ENCODE peak calls at places on chromosomes 7 and 10, in nine cellular contexts. H is adrenal gland; W is left ventricle myocardium inferior; C is ovary; M is kidney epithelial cell; O is mesothelial cell of epicardium; Y is DND-41; R is RWPE1; U is activated CD8-positive, alpha-beta T cell treated with anti-CD3 and anti-CD28 coated beads for 36 hours. Q is an unnamed sample.

GRCh38 chr10:33547976-33548375 is 213.5 kb upstream of the NRP1 start:
- DNase-seq in H (no peak), R (no peak), C (no peak), W (no peak), O (no peak), Y (no peak), M (no peak), U (no peak), Q (no peak)

GRCh38 chr7:159088016-159088865 is 56.4 kb downstream of the VIPR2 start:
- DNase-seq in O (no peak), R (no peak), C (no peak), W (no peak), H (no peak), Y (no peak), M (no peak), U (no peak), Q (no peak)

GRCh38 chr10:85916999-85917573 is 449.5 kb downstream of the GRID1 start:
- DNase-seq in R (no peak), O (no peak), C (no peak), U (no peak), Y (no peak), M (no peak), H (no peak), W (no peak), Q (no peak)

GRCh38 chr10:132867801-132868644 is 74.3 kb downstream of the CFAP46 start:
- DNase-seq in O (peak), Y (no peak), M (no peak), W (peak), R (no peak), H (no peak), U (no peak), C (no peak), Q (no peak)

GRCh38 chr10:107626862-107627261 is 462.4 kb upstream of the SORCS1 start:
- DNase-seq in R (no peak), W (no peak), O (no peak), C (no peak), Y (no peak), H (no peak), U (no peak), M (no peak), Q (no peak)

GRCh38 chr7:17498230-17498629 is 199.8 kb downstream of the AHR start:
- DNase-seq in U (no peak), R (no peak), M (no peak), O (no peak), Y (no peak), H (no peak), W (no peak), C (no peak), Q (no peak)

GRCh38 chr10:108360187-108360586 is 1195.7 kb upstream of the SORCS1 start:
- DNase-seq in C (no peak), H (no peak), U (no peak), R (peak), W (no peak), O (no peak), Y (no peak), M (peak), Q (no peak)

GRCh38 chr7:19919156-19920085 is 146.0 kb upstream of the TMEM196 start:
- DNase-seq in C (no peak), R (no peak), W (no peak), M (no peak), H (no peak), O (no peak), U (no peak), Y (no peak), Q (no peak)

GRCh38 chr7:77995717-77996116 is 197.1 kb downstream of the PHTF2 start:
- DNase-seq in U (peak), C (no peak), M (no peak), W (no peak), H (no peak), O (no peak), Y (no peak), R (no peak), Q (no peak)

GRCh38 chr7:41333506-41333905 is 369.4 kb downstream of the INHBA start:
- DNase-seq in H (no peak), Y (no peak), U (no peak), W (no peak), C (no peak), M (peak), R (no peak), O (no peak), Q (no peak)

GRCh38 chr7:68691261-68692216 is 906.7 kb upstream of the AUTS2 start:
- DNase-seq in W (no peak), M (peak), H (peak), O (no peak), R (no peak), C (no peak), Y (no peak), U (no peak), Q (no peak)

GRCh38 chr7:1368682-1369571 is 90.3 kb downstream of the MICALL2 start:
- DNase-seq in O (peak), H (no peak), U (peak), Y (no peak), M (no peak), W (no peak), R (peak), C (no peak), Q (peak)

GRCh38 chr10:10313099-10313875 is 704.4 kb upstream of the CELF2 start:
- DNase-seq in U (no peak), R (no peak), M (no peak), W (no peak), C (no peak), Y (no peak), O (no peak), H (no peak), Q (no peak)

GRCh38 chr10:77421576-77421975 is 216.0 kb downstream of the KCNMA1 start:
- DNase-seq in C (no peak), O (no peak), U (no peak), R (no peak), H (no peak), Y (no peak), M (no peak), W (no peak), Q (no peak)

GRCh38 chr7:142669074-142669654 is 80.1 kb upstream of the PRSS1 start:
- DNase-seq in M (no peak), W (no peak), Y (no peak), H (no peak), R (no peak), U (no peak), C (no peak), O (no peak), Q (peak)

GRCh38 chr10:77248104-77248503 is 389.5 kb downstream of the KCNMA1 start:
- DNase-seq in C (no peak), Y (no peak), U (no peak), O (no peak), R (no peak), W (no peak), H (no peak), M (no peak), Q (no peak)

GRCh38 chr7:101294039-101294831 is 27.4 kb downstream of the IFT22 start:
- DNase-seq in Y (no peak), H (no peak), C (no peak), W (no peak), U (no peak), O (no peak), R (no peak), M (no peak), Q (no peak)

GRCh38 chr10:74852406-74852805 is 26.0 kb downstream of the KAT6B start:
- DNase-seq in C (no peak), H (no peak), Y (no peak), R (peak), W (no peak), M (no peak), U (no peak), O (no peak), Q (no peak)

GRCh38 chr10:69515699-69516547 is 57.3 kb downstream of the NEUROG3 start:
- DNase-seq in C (no peak), W (peak), O (no peak), M (peak), Y (peak), U (peak), R (peak), H (peak), Q (peak)

GRCh38 chr10:90884414-90884813 is 12.6 kb downstream of the RPP30 start:
- DNase-seq in M (no peak), U (no peak), H (no peak), R (no peak), W (no peak), Y (no peak), O (no peak), C (no peak), Q (no peak)

GRCh38 chr7:24075426-24075810 is 208.6 kb upstream of the NPY start:
- DNase-seq in H (no peak), O (no peak), W (no peak), U (no peak), C (no peak), Y (no peak), R (peak), M (no peak), Q (no peak)

GRCh38 chr7:39461263-39461662 is 104.9 kb upstream of the YAE1 start:
- DNase-seq in M (no peak), R (no peak), W (no peak), O (no peak), U (no peak), C (no peak), Y (no peak), H (no peak), Q (no peak)

GRCh38 chr7:39464350-39465054 is 101.7 kb upstream of the YAE1 start:
- DNase-seq in O (no peak), H (no peak), M (no peak), Y (no peak), W (no peak), C (no peak), U (no peak), R (no peak), Q (no peak)

GRCh38 chr7:39463252-39463651 is 103.0 kb upstream of the YAE1 start:
- DNase-seq in M (no peak), C (no peak), U (no peak), R (no peak), W (no peak), H (no peak), O (no peak), Y (no peak), Q (no peak)

GRCh38 chr7:39468841-39469240 is 97.4 kb upstream of the YAE1 start:
- DNase-seq in Y (peak), M (no peak), C (no peak), R (no peak), H (no peak), W (no peak), O (no peak), U (no peak), Q (no peak)

DNA sequence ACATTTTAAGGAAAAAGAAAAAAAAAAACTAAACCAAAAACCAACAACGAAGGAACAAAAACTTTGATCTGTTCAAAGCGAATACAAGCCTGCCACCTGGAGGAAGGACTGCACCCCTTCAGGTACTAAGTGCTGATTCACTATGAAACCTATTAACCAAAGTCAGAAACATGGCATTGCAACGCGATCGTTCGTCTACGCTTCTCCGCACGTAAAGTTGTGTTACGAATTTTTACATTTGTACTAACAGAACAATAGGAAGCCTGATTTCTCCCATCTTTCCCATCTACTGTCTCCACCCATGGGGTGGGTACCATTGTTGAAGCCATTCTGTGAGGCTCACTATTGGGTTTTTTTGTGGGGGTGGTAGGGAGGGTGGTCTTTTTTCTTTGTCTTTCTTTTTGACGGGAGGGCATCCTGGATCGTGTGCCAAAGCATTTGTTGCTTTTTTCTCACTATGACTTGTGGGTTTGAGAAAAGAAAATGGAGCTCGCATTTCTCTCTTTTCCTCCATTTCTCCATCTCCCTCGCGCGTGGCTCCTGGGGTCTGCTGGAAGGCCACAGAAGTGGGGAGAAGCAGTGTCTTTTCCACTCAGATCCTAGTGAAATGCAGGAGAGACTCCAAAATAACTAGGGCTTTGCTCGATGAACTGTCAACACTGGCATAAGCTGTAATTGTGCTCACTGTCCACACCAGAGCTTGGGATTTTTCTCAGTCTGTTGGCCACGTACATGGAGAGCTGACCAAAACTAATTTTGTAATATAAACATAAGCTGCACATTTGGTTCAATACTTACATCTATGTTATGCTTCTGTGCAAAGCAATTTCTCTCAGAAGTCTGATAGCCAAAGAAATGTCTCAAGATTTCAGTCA is 100.9 kb upstream of the YAE1 start:
- DNase-seq in O (no peak), U (peak), Y (peak), M (peak), H (peak), W (no peak), C (peak), R (peak), Q (peak)
- TF ChIP-seq CTCF in O (peak), U (peak), Y (peak), M (peak), H (peak), W (peak), C (peak), R (peak), Q (peak)

GRCh38 chr7:21568762-21569161 is 25.9 kb downstream of the DNAH11 start:
- DNase-seq in H (no peak), M (no peak), O (no peak), R (peak), Y (no peak), C (no peak), W (no peak), U (no peak), Q (peak)
- TF ChIP-seq CTCF in H (no peak), M (no peak), O (no peak), R (no peak), Y (peak), C (no peak), W (peak), U (peak), Q (no peak)

GRCh38 chr7:106944035-106944665 is 79.1 kb downstream of the PIK3CG start:
- DNase-seq in M (no peak), R (no peak), O (no peak), W (no peak), U (no peak), H (no peak), C (no peak), Y (no peak), Q (no peak)
- TF ChIP-seq CTCF in M (no peak), R (no peak), O (no peak), W (no peak), U (no peak), H (no peak), C (no peak), Y (no peak), Q (no peak)

GRCh38 chr7:88401009-88401623 is 94.4 kb upstream of the STEAP4 start:
- DNase-seq in R (peak), U (no peak), C (no peak), W (no peak), M (no peak), H (no peak), O (no peak), Y (no peak), Q (peak)
- TF ChIP-seq CTCF in R (peak), U (peak), C (no peak), W (peak), M (peak), H (no peak), O (no peak), Y (peak), Q (peak)

GRCh38 chr10:209357-209756 is 74.1 kb downstream of the ZMYND11 start:
- DNase-seq in Y (no peak), M (no peak), O (no peak), C (no peak), W (no peak), R (no peak), H (no peak), U (no peak), Q (no peak)
- TF ChIP-seq CTCF in Y (peak), M (peak), O (peak), C (no peak), W (no peak), R (no peak), H (no peak), U (no peak), Q (no peak)

GRCh38 chr10:42864575-42864974 is 82.0 kb downstream of the BMS1 start:
- DNase-seq in Y (no peak), M (no peak), C (no peak), U (no peak), R (no peak), W (no peak), O (no peak), H (no peak), Q (no peak)
- TF ChIP-seq CTCF in Y (peak), M (peak), C (no peak), U (no peak), R (no peak), W (peak), O (no peak), H (no peak), Q (no peak)

DNA sequence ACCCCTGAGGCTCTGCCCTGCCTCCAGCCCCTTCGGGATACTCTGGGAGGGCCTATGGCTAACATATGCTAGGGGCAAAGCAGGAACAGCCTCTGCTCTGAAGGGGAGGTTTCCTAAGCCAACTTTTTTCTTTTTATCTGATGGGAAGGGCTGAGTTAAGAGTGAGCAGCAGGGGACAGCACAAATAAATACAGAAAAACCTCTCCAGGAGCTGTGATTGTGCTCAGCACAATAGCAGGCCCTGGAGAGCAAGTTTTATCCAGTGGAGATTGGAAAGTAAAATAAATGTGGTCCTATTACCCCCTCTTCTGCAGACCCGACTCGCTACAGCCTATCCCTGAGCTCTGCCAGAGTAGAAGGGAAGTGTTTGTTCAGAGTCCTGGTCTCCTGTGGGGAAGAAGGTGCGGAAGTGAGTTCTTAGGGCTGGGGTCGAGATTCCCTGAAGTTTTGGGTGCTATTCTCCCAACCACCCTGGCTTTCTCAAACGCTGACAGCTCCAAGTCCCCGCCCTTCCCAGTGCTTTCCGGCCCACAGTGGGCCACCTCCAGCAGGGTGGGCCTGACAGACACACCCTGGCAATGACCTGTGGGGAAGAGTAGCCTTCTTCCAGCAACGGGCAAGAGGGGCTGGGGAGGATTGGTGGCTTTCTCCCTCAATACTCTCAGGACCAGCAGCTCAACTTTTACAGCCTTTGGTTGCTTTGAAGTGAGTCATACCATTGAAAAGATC is 23.0 kb upstream of the AFAP1L2 start:
- DNase-seq in H (no peak), U (no peak), C (no peak), M (no peak), W (no peak), Y (no peak), R (no peak), O (no peak), Q (no peak)
- TF ChIP-seq CTCF in H (no peak), U (no peak), C (no peak), M (no peak), W (peak), Y (no peak), R (no peak), O (no peak), Q (no peak)

DNA sequence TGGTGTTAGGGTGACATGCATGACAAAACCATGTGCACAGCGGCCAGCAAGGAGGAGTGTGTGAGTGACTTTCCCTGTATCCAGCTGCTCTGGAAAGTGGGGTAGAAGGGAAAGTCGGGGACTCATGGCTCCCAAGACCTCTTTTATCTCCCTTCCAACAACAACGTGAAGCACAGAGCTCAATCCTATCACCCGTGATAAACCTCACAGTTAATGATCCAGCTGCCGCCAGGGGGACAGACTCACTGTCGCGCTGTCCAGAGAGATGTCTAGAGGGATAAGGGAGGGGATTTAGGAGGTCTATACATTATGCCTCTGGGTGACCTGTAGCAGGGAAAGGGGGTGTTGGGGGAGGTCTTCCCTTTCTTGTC is 83.9 kb upstream of the SMNDC1 start:
- DNase-seq in H (no peak), O (no peak), C (no peak), W (no peak), Y (no peak), R (no peak), U (no peak), M (no peak), Q (no peak)
- TF ChIP-seq CTCF in H (no peak), O (no peak), C (no peak), W (no peak), Y (no peak), R (no peak), U (no peak), M (peak), Q (no peak)

GRCh38 chr7:151794508-151795167 is 82.3 kb downstream of the PRKAG2 start:
- DNase-seq in W (peak), H (no peak), U (no peak), Y (no peak), O (no peak), M (no peak), C (no peak), R (no peak), Q (no peak)

GRCh38 chr7:151796871-151797270 is 80.0 kb downstream of the PRKAG2 start:
- DNase-seq in M (no peak), U (peak), R (no peak), Y (no peak), C (no peak), H (no peak), W (peak), O (no peak), Q (no peak)

GRCh38 chr7:151796091-151796870 is 80.6 kb downstream of the PRKAG2 start:
- DNase-seq in Y (no peak), R (peak), O (no peak), M (no peak), W (peak), U (peak), H (no peak), C (no peak), Q (no peak)

GRCh38 chr7:151793991-151794507 is 82.9 kb downstream of the PRKAG2 start:
- DNase-seq in R (no peak), C (no peak), U (no peak), Y (no peak), H (no peak), W (peak), M (no peak), O (no peak), Q (no peak)

GRCh38 chr7:151795168-151795754 is 81.7 kb downstream of the PRKAG2 start:
- DNase-seq in Y (no peak), C (no peak), U (peak), O (no peak), R (no peak), M (no peak), W (peak), H (no peak), Q (peak)
- TF ChIP-seq CTCF in Y (no peak), C (no peak), U (no peak), O (no peak), R (no peak), M (no peak), W (no peak), H (no peak), Q (no peak)

Q was measured in GM20000.